ENCODE peak calls at places on chromosomes 2 and 18, in six cellular contexts. One of them, this sample, is unnamed.

GRCh38 chr2:134293719-134294537 is 40.1 kb downstream of the MGAT5 start:
- DNase-seq in kidney: no peak
- DNase-seq in H54: no peak
- DNase-seq in uterus: no peak
- DNase-seq in germinal center: no peak
- DNase-seq in non-pigmented ciliary epithelial cell: no peak
- DNase-seq in this sample: no peak

GRCh38 chr18:27712066-27712465 is 464.9 kb downstream of the CDH2 start:
- DNase-seq in kidney: no peak
- DNase-seq in H54: no peak
- DNase-seq in uterus: no peak
- DNase-seq in germinal center: no peak
- DNase-seq in non-pigmented ciliary epithelial cell: no peak
- DNase-seq in this sample: no peak

GRCh38 chr2:150075831-150076230 is 411.6 kb downstream of the RND3 start:
- DNase-seq in kidney: no peak
- DNase-seq in H54: peak
- DNase-seq in uterus: no peak
- DNase-seq in germinal center: no peak
- DNase-seq in non-pigmented ciliary epithelial cell: peak
- DNase-seq in this sample: no peak

GRCh38 chr2:239158641-239159475 is 242.0 kb downstream of the HDAC4 start:
- DNase-seq in kidney: peak
- DNase-seq in H54: no peak
- DNase-seq in uterus: peak
- DNase-seq in germinal center: no peak
- DNase-seq in non-pigmented ciliary epithelial cell: no peak
- DNase-seq in this sample: no peak

GRCh38 chr2:108346827-108347226 is 30.9 kb upstream of the SULT1C4 start:
- DNase-seq in kidney: no peak
- DNase-seq in H54: no peak
- DNase-seq in uterus: no peak
- DNase-seq in germinal center: no peak
- DNase-seq in non-pigmented ciliary epithelial cell: no peak
- DNase-seq in this sample: no peak

GRCh38 chr18:29383311-29384273 is 1206.7 kb upstream of the CDH2 start:
- DNase-seq in kidney: no peak
- DNase-seq in H54: no peak
- DNase-seq in uterus: no peak
- DNase-seq in germinal center: no peak
- DNase-seq in non-pigmented ciliary epithelial cell: peak
- DNase-seq in this sample: no peak

GRCh38 chr2:237689569-237690131 is 62.3 kb downstream of the LRRFIP1 start:
- DNase-seq in kidney: peak
- DNase-seq in H54: no peak
- DNase-seq in uterus: no peak
- DNase-seq in germinal center: no peak
- DNase-seq in non-pigmented ciliary epithelial cell: no peak
- DNase-seq in this sample: no peak

GRCh38 chr2:234683950-234684349 is 187.1 kb upstream of the ARL4C start:
- DNase-seq in kidney: no peak
- DNase-seq in H54: no peak
- DNase-seq in uterus: no peak
- DNase-seq in germinal center: no peak
- DNase-seq in non-pigmented ciliary epithelial cell: no peak
- DNase-seq in this sample: no peak

GRCh38 chr2:121532894-121533293 is 2.2 kb downstream of the RNU4ATAC start:
- DNase-seq in kidney: no peak
- DNase-seq in H54: no peak
- DNase-seq in uterus: no peak
- DNase-seq in germinal center: no peak
- DNase-seq in non-pigmented ciliary epithelial cell: no peak
- DNase-seq in this sample: no peak

GRCh38 chr2:240896871-240897692 is 1.1 kb upstream of the MAB21L4 start:
- DNase-seq in kidney: peak
- DNase-seq in H54: no peak
- DNase-seq in uterus: no peak
- DNase-seq in germinal center: no peak
- DNase-seq in non-pigmented ciliary epithelial cell: no peak
- DNase-seq in this sample: no peak

GRCh38 chr2:50344509-50345106 is 687.3 kb downstream of the NRXN1 start:
- DNase-seq in kidney: no peak
- DNase-seq in H54: no peak
- DNase-seq in uterus: no peak
- DNase-seq in germinal center: no peak
- DNase-seq in non-pigmented ciliary epithelial cell: no peak
- DNase-seq in this sample: no peak

GRCh38 chr2:30612371-30612770 is 165.3 kb downstream of the LCLAT1 start:
- DNase-seq in kidney: no peak
- DNase-seq in H54: no peak
- DNase-seq in uterus: no peak
- DNase-seq in germinal center: no peak
- DNase-seq in non-pigmented ciliary epithelial cell: no peak
- DNase-seq in this sample: no peak

GRCh38 chr18:27685807-27686412 is 491.0 kb downstream of the CDH2 start:
- DNase-seq in kidney: no peak
- DNase-seq in H54: no peak
- DNase-seq in uterus: no peak
- DNase-seq in germinal center: no peak
- DNase-seq in non-pigmented ciliary epithelial cell: peak
- DNase-seq in this sample: peak

GRCh38 chr18:44901283-44901682 is 220.6 kb downstream of the SETBP1 start:
- DNase-seq in kidney: no peak
- DNase-seq in H54: no peak
- DNase-seq in uterus: no peak
- DNase-seq in germinal center: no peak
- DNase-seq in non-pigmented ciliary epithelial cell: no peak
- DNase-seq in this sample: no peak

GRCh38 chr18:8584798-8585197 is 24.4 kb upstream of the RAB12 start:
- DNase-seq in kidney: no peak
- DNase-seq in H54: no peak
- DNase-seq in uterus: no peak
- DNase-seq in germinal center: no peak
- DNase-seq in non-pigmented ciliary epithelial cell: no peak
- DNase-seq in this sample: no peak

GRCh38 chr18:71107220-71107619 is 818.4 kb downstream of the SOCS6 start:
- DNase-seq in kidney: no peak
- DNase-seq in H54: no peak
- DNase-seq in uterus: no peak
- DNase-seq in germinal center: no peak
- DNase-seq in non-pigmented ciliary epithelial cell: no peak
- DNase-seq in this sample: no peak

GRCh38 chr2:212708346-212708745 is 169.7 kb upstream of the ERBB4 start:
- DNase-seq in kidney: no peak
- DNase-seq in H54: no peak
- DNase-seq in uterus: no peak
- DNase-seq in germinal center: no peak
- DNase-seq in non-pigmented ciliary epithelial cell: no peak
- DNase-seq in this sample: no peak

GRCh38 chr18:62437520-62438329 is 85.1 kb upstream of the ZCCHC2 start:
- DNase-seq in kidney: no peak
- DNase-seq in H54: no peak
- DNase-seq in uterus: no peak
- DNase-seq in germinal center: no peak
- DNase-seq in non-pigmented ciliary epithelial cell: no peak
- DNase-seq in this sample: no peak

GRCh38 chr2:206064077-206064476 is 21.9 kb downstream of the INO80D start:
- DNase-seq in kidney: no peak
- DNase-seq in H54: no peak
- DNase-seq in uterus: no peak
- DNase-seq in germinal center: no peak
- DNase-seq in non-pigmented ciliary epithelial cell: no peak
- DNase-seq in this sample: no peak

GRCh38 chr2:117536139-117536538 is 278.4 kb upstream of the DDX18 start:
- DNase-seq in kidney: no peak
- DNase-seq in H54: no peak
- DNase-seq in uterus: no peak
- DNase-seq in germinal center: no peak
- DNase-seq in non-pigmented ciliary epithelial cell: no peak
- DNase-seq in this sample: no peak

GRCh38 chr18:74990563-74991081 is 218.3 kb downstream of the PTGR3 start:
- DNase-seq in kidney: no peak
- DNase-seq in H54: no peak
- DNase-seq in uterus: no peak
- DNase-seq in germinal center: no peak
- DNase-seq in non-pigmented ciliary epithelial cell: no peak
- DNase-seq in this sample: no peak

GRCh38 chr2:122205637-122206036 is 450.2 kb downstream of the TSN start:
- DNase-seq in kidney: no peak
- DNase-seq in H54: no peak
- DNase-seq in uterus: no peak
- DNase-seq in germinal center: no peak
- DNase-seq in non-pigmented ciliary epithelial cell: no peak
- DNase-seq in this sample: no peak

GRCh38 chr18:23735021-23735464 is 45.8 kb downstream of the LAMA3 start:
- DNase-seq in kidney: no peak
- DNase-seq in H54: no peak
- DNase-seq in uterus: no peak
- DNase-seq in germinal center: no peak
- DNase-seq in non-pigmented ciliary epithelial cell: no peak
- DNase-seq in this sample: no peak

GRCh38 chr18:65435529-65435928 is 315.3 kb upstream of the CDH7 start:
- DNase-seq in kidney: no peak
- DNase-seq in H54: no peak
- DNase-seq in uterus: no peak
- DNase-seq in germinal center: no peak
- DNase-seq in non-pigmented ciliary epithelial cell: no peak
- DNase-seq in this sample: no peak

GRCh38 chr2:217363470-217363869 is 503.6 kb upstream of the TNP1 start:
- DNase-seq in kidney: no peak
- DNase-seq in H54: no peak
- DNase-seq in uterus: no peak
- DNase-seq in germinal center: no peak
- DNase-seq in non-pigmented ciliary epithelial cell: no peak
- DNase-seq in this sample: no peak

GRCh38 chr2:118693287-118693822 is 154.1 kb downstream of the EN1 start:
- DNase-seq in kidney: no peak
- DNase-seq in H54: no peak
- DNase-seq in uterus: no peak
- DNase-seq in germinal center: no peak
- DNase-seq in non-pigmented ciliary epithelial cell: no peak
- DNase-seq in this sample: no peak

GRCh38 chr2:108390340-108390739 is 12.6 kb downstream of the SULT1C4 start:
- DNase-seq in kidney: no peak
- DNase-seq in H54: no peak
- DNase-seq in uterus: no peak
- DNase-seq in germinal center: no peak
- DNase-seq in non-pigmented ciliary epithelial cell: no peak
- DNase-seq in this sample: no peak

GRCh38 chr2:200338692-200339091 is 32.2 kb downstream of the SPATS2L start:
- DNase-seq in kidney: no peak
- DNase-seq in H54: no peak
- DNase-seq in uterus: no peak
- DNase-seq in germinal center: no peak
- DNase-seq in non-pigmented ciliary epithelial cell: no peak
- DNase-seq in this sample: no peak

GRCh38 chr2:226792155-226792871 is 7.3 kb downstream of the IRS1 start:
- DNase-seq in kidney: no peak
- DNase-seq in H54: no peak
- DNase-seq in uterus: no peak
- DNase-seq in germinal center: no peak
- DNase-seq in non-pigmented ciliary epithelial cell: no peak
- DNase-seq in this sample: no peak

GRCh38 chr2:36352024-36352398 is 3.6 kb upstream of the CRIM1 start:
- DNase-seq in kidney: no peak
- DNase-seq in H54: no peak
- DNase-seq in uterus: no peak
- DNase-seq in germinal center: peak
- DNase-seq in non-pigmented ciliary epithelial cell: no peak
- DNase-seq in this sample: no peak

GRCh38 chr18:79949571-79950439 is 1.6 kb downstream of the SLC66A2 start:
- DNase-seq in kidney: peak
- DNase-seq in H54: no peak
- DNase-seq in uterus: no peak
- DNase-seq in germinal center: peak
- DNase-seq in non-pigmented ciliary epithelial cell: no peak
- DNase-seq in this sample: no peak

GRCh38 chr2:215736653-215737290 is 276.6 kb downstream of the MREG start:
- DNase-seq in kidney: no peak
- DNase-seq in H54: no peak
- DNase-seq in uterus: no peak
- DNase-seq in germinal center: no peak
- DNase-seq in non-pigmented ciliary epithelial cell: no peak
- DNase-seq in this sample: no peak

This sample was measured in smooth muscle cell of the brain vasculature.